ENCODE peak calls at places on chromosomes 12 and 14, in ten cellular contexts. D, C, J, T, V, Q, P, I, N and B are unnamed samples.
A peak's percentile ranks its signal among the peaks of the same experiment; 100 is the strongest.

GRCh38 chr12:11580125-11580751 is 69.2 kb upstream of the ETV6 start:
- DNase-seq in V (peak; percentile 77), N (no peak), D (peak; percentile 66), P (no peak), T (no peak), Q (peak; percentile 89), C (peak; percentile 32), I (peak; percentile 32), J (no peak), B (no peak)

GRCh38 chr12:106696071-106696470 is 78.4 kb upstream of the RIC8B start:
- DNase-seq in P (no peak), V (no peak), N (no peak), I (no peak), D (no peak), J (no peak), T (no peak), C (no peak), Q (no peak), B (no peak)

GRCh38 chr14:77542349-77543239 is 44.0 kb upstream of the ISM2 start:
- DNase-seq in I (no peak), V (no peak), N (peak; percentile 58), Q (peak; percentile 44), J (no peak), C (no peak), T (no peak), D (no peak), P (no peak), B (no peak)

GRCh38 chr12:95653761-95654546 is 102.7 kb upstream of the USP44 start:
- DNase-seq in V (peak; percentile 83), D (no peak), N (no peak), Q (peak; percentile 47), T (no peak), P (peak; percentile 66), J (no peak), I (no peak), C (no peak), B (no peak)

GRCh38 chr12:7832059-7832696 is 40.5 kb downstream of the SLC2A14 start:
- DNase-seq in Q (peak; percentile 54), C (no peak), T (peak; percentile 66), P (peak; percentile 71), I (peak; percentile 68), D (peak; percentile 15), J (peak; percentile 9), V (no peak), N (peak; percentile 71), B (peak; percentile 58)

GRCh38 chr14:53932966-53933365 is 23.7 kb downstream of the BMP4 start:
- DNase-seq in I (no peak), T (no peak), C (no peak), D (no peak), V (no peak), P (no peak), J (no peak), Q (no peak), N (no peak), B (no peak)

GRCh38 chr12:38515912-38516311 is 199.3 kb downstream of the ALG10B start:
- DNase-seq in J (no peak), C (no peak), N (no peak), Q (no peak), I (no peak), P (no peak), T (no peak), V (no peak), D (no peak), B (no peak)

GRCh38 chr12:73598626-73599025 is 939.0 kb upstream of the ATXN7L3B start:
- DNase-seq in Q (peak; percentile 24), T (no peak), C (no peak), P (no peak), D (no peak), V (no peak), N (no peak), J (no peak), I (no peak), B (no peak)

GRCh38 chr12:118979763-118980406 is 1.5 kb upstream of the SRRM4 start:
- DNase-seq in P (peak; percentile 95), Q (peak; percentile 17), T (peak; percentile 82), N (peak; percentile 94), V (no peak), I (peak; percentile 73), C (peak; percentile 46), J (no peak), D (no peak), B (peak; percentile 91)

GRCh38 chr12:122856999-122857671 is 21.9 kb downstream of the HIP1R start:
- DNase-seq in I (no peak), P (peak; percentile 46), N (no peak), V (no peak), C (no peak), Q (no peak), D (no peak), J (no peak), T (no peak), B (no peak)

GRCh38 chr12:20601668-20602280 is 93.4 kb upstream of the SLCO1C1 start:
- DNase-seq in V (no peak), C (no peak), N (peak; percentile 49), D (peak; percentile 53), T (peak; percentile 10), P (no peak), I (no peak), Q (peak; percentile 56), J (no peak), B (no peak)

GRCh38 chr12:107320031-107320928 is 226.9 kb upstream of the CRY1 start:
- DNase-seq in D (no peak), T (peak; percentile 34), I (no peak), C (no peak), J (peak; percentile 77), N (peak; percentile 40), V (no peak), Q (peak; percentile 76), P (peak; percentile 92), B (peak; percentile 87)

GRCh38 chr12:50249464-50250229 is 33.7 kb downstream of the LIMA1 start:
- DNase-seq in T (peak; percentile 40), P (no peak), C (no peak), N (no peak), D (no peak), Q (peak; percentile 58), V (no peak), I (peak; percentile 28), J (no peak), B (no peak)

GRCh38 chr14:104913413-104913812 is 11.3 kb upstream of the PLD4 start:
- DNase-seq in T (no peak), P (no peak), J (no peak), C (no peak), N (peak; percentile 86), I (no peak), Q (no peak), D (no peak), V (no peak), B (no peak)

GRCh38 chr12:132872975-132873421 is 14.4 kb downstream of the CHFR start:
- DNase-seq in C (no peak), Q (no peak), T (no peak), P (no peak), D (no peak), N (no peak), V (no peak), I (no peak), J (no peak), B (peak; percentile 42)

GRCh38 chr12:118120579-118121363 is 15.2 kb upstream of the PEBP1 start:
- DNase-seq in P (peak; percentile 98), Q (peak; percentile 54), V (no peak), C (peak; percentile 84), T (peak; percentile 85), I (peak; percentile 86), J (peak; percentile 50), N (peak; percentile 80), D (peak; percentile 39), B (peak; percentile 95)

GRCh38 chr12:39372929-39373328 is 70.0 kb downstream of the KIF21A start:
- DNase-seq in P (no peak), T (peak; percentile 12), J (no peak), I (no peak), Q (no peak), N (peak; percentile 6), D (no peak), C (no peak), V (no peak), B (no peak)

GRCh38 chr14:59564356-59564755 is 12.3 kb downstream of the CCDC175 start:
- DNase-seq in P (peak; percentile 62), Q (no peak), V (no peak), D (no peak), J (no peak), T (no peak), N (peak; percentile 61), C (no peak), I (no peak), B (no peak)

GRCh38 chr14:73203527-73203926 is 33.8 kb upstream of the PAPLN start:
- DNase-seq in N (no peak), Q (no peak), V (no peak), J (no peak), D (no peak), C (no peak), T (no peak), I (no peak), P (no peak), B (no peak)